ENCODE peak calls at places on chromosomes 5 and 9, in four cellular contexts. One of them, this sample, is unnamed.

GRCh38 chr5:92778261-92778660 is 802.8 kb downstream of the NR2F1-AS1 start:
- DNase-seq in K562: no peak
- DNase-seq in SK-N-SH: no peak
- DNase-seq in HepG2: no peak
- DNase-seq in this sample: no peak

GRCh38 chr5:9046756-9047481 is 499.0 kb downstream of the SEMA5A start:
- DNase-seq in K562: no peak
- DNase-seq in SK-N-SH: no peak
- DNase-seq in HepG2: no peak
- DNase-seq in this sample: no peak

GRCh38 chr5:91170266-91170665 is 212.9 kb downstream of the ARRDC3 start:
- DNase-seq in K562: no peak
- DNase-seq in SK-N-SH: no peak
- DNase-seq in HepG2: no peak
- DNase-seq in this sample: no peak

GRCh38 chr5:107594253-107595045 is 76.3 kb downstream of the EFNA5 start:
- DNase-seq in K562: no peak
- DNase-seq in SK-N-SH: no peak
- DNase-seq in HepG2: no peak
- DNase-seq in this sample: no peak

GRCh38 chr5:17803976-17804375 is 169.7 kb downstream of the TAF11L14 start:
- DNase-seq in K562: no peak
- DNase-seq in SK-N-SH: no peak
- DNase-seq in HepG2: no peak
- DNase-seq in this sample: no peak

GRCh38 chr5:96067251-96067650 is 105.6 kb upstream of the ELL2 start:
- DNase-seq in K562: no peak
- DNase-seq in SK-N-SH: no peak
- DNase-seq in HepG2: no peak
- DNase-seq in this sample: no peak

GRCh38 chr5:1666812-1667588 is 132.6 kb downstream of the MRPL36 start:
- DNase-seq in K562: peak
- DNase-seq in SK-N-SH: peak
- DNase-seq in HepG2: no peak
- DNase-seq in this sample: peak

GRCh38 chr5:15421798-15422456 is 78.1 kb upstream of the FBXL7 start:
- DNase-seq in K562: no peak
- DNase-seq in SK-N-SH: no peak
- DNase-seq in HepG2: no peak
- DNase-seq in this sample: no peak

GRCh38 chr5:73370076-73370475 is 78.5 kb downstream of the FOXD1 start:
- DNase-seq in K562: no peak
- DNase-seq in SK-N-SH: no peak
- DNase-seq in HepG2: no peak
- DNase-seq in this sample: no peak

GRCh38 chr9:78296208-78296892 is 575 bp upstream of the PSAT1 start:
- DNase-seq in K562: no peak
- DNase-seq in SK-N-SH: peak
- DNase-seq in HepG2: peak
- DNase-seq in this sample: peak

GRCh38 chr9:93697352-93698139 is 121.2 kb downstream of the PHF2 start:
- DNase-seq in K562: no peak
- DNase-seq in SK-N-SH: no peak
- DNase-seq in HepG2: no peak
- DNase-seq in this sample: no peak

GRCh38 chr5:71757590-71758543 is 38.8 kb downstream of the CARTPT start:
- DNase-seq in K562: peak
- DNase-seq in SK-N-SH: peak
- DNase-seq in HepG2: peak
- DNase-seq in this sample: peak

GRCh38 chr5:153490124-153491085 is at the start of gene GRIA1:
- DNase-seq in K562: no peak
- DNase-seq in SK-N-SH: peak
- DNase-seq in HepG2: no peak
- DNase-seq in this sample: peak

GRCh38 chr5:133848306-133848924 is 120.0 kb downstream of the C5orf15 start:
- DNase-seq in K562: no peak
- DNase-seq in SK-N-SH: no peak
- DNase-seq in HepG2: peak
- DNase-seq in this sample: no peak

GRCh38 chr5:172769324-172769597 is 1.7 kb downstream of the DUSP1 start:
- DNase-seq in K562: no peak
- DNase-seq in SK-N-SH: no peak
- DNase-seq in HepG2: no peak
- DNase-seq in this sample: no peak

GRCh38 chr5:180668835-180669596 is 19.6 kb upstream of the FLT4 start:
- DNase-seq in K562: no peak
- DNase-seq in SK-N-SH: no peak
- DNase-seq in HepG2: peak
- DNase-seq in this sample: no peak

GRCh38 chr5:178389796-178390195 is 157.2 kb upstream of the PHYKPL start:
- DNase-seq in K562: no peak
- DNase-seq in SK-N-SH: no peak
- DNase-seq in HepG2: no peak
- DNase-seq in this sample: no peak

GRCh38 chr9:99038396-99038795 is 66.5 kb upstream of the TGFBR1 start:
- DNase-seq in K562: no peak
- DNase-seq in SK-N-SH: no peak
- DNase-seq in HepG2: no peak
- DNase-seq in this sample: no peak

GRCh38 chr9:137299938-137300337 is 2.1 kb downstream of the NRARP start:
- DNase-seq in K562: no peak
- DNase-seq in SK-N-SH: no peak
- DNase-seq in HepG2: no peak
- DNase-seq in this sample: peak

GRCh38 chr9:135023389-135023788 is 64.1 kb upstream of the OLFM1 start:
- DNase-seq in K562: no peak
- DNase-seq in SK-N-SH: peak
- DNase-seq in HepG2: no peak
- DNase-seq in this sample: no peak

GRCh38 chr9:128101231-128101641 is 26.3 kb downstream of the PTGES2 start:
- DNase-seq in K562: no peak
- DNase-seq in SK-N-SH: no peak
- DNase-seq in HepG2: peak
- DNase-seq in this sample: no peak

GRCh38 chr5:16690243-16690839 is 73.5 kb upstream of the RETREG1 start:
- DNase-seq in K562: peak
- DNase-seq in SK-N-SH: peak
- DNase-seq in HepG2: peak
- DNase-seq in this sample: peak

GRCh38 chr9:130305381-130305780 is 39.8 kb downstream of the HMCN2 start:
- DNase-seq in K562: no peak
- DNase-seq in SK-N-SH: no peak
- DNase-seq in HepG2: no peak
- DNase-seq in this sample: no peak

GRCh38 chr9:111413996-111414395 is 70.2 kb downstream of the ECPAS start:
- DNase-seq in K562: no peak
- DNase-seq in SK-N-SH: no peak
- DNase-seq in HepG2: no peak
- DNase-seq in this sample: no peak

DNA sequence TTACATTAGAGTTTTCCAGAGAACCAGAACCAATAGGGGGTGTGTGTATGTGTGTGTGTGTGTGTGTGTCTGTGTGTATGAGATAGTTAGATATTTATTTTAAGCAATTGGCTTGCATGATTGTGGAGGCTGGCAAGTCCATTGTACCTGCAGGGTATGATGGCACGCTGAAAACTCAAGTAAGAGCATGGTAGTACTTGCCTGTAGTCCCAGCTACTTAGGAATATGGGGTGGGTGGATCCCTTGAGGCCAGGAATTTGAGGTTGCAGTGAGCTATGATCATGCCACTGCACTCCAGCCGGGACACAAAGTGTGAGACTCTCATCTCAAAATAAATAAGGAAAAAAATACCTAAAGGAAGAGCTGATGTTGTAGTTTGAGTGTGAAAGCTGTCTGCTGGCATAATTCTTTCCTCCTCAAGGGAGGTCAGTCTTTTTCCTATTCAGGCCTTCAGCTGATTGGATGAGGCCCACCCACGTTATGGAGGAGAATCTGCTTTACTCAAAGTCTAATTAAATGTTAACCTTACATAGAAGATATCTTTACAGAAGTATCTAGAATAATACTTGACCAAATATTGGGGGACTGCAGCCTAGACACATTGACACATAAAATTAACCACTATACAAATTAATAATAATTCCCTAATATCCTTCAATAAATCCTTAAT is 107.6 kb downstream of the FGF1 start:
- DNase-seq in K562: no peak
- DNase-seq in SK-N-SH: no peak
- DNase-seq in HepG2: no peak
- DNase-seq in this sample: no peak
- TF ChIP-seq FOXJ3 in K562: no peak
- TF ChIP-seq FOXJ3 in SK-N-SH: no peak
- TF ChIP-seq FOXJ3 in HepG2: no peak
- TF ChIP-seq FOXJ3 in this sample: no peak

GRCh38 chr9:104093162-104093561 is 947 bp upstream of the SMC2 start:
- DNase-seq in K562: no peak
- DNase-seq in SK-N-SH: peak
- DNase-seq in HepG2: no peak
- DNase-seq in this sample: no peak

GRCh38 chr9:104092192-104092591 is 1.9 kb upstream of the SMC2 start:
- DNase-seq in K562: no peak
- DNase-seq in SK-N-SH: no peak
- DNase-seq in HepG2: no peak
- DNase-seq in this sample: no peak

GRCh38 chr9:104090578-104090977 is 3.5 kb upstream of the SMC2 start:
- DNase-seq in K562: no peak
- DNase-seq in SK-N-SH: no peak
- DNase-seq in HepG2: no peak
- DNase-seq in this sample: no peak

GRCh38 chr9:104091708-104092107 is 2.4 kb upstream of the SMC2 start:
- DNase-seq in K562: no peak
- DNase-seq in SK-N-SH: no peak
- DNase-seq in HepG2: peak
- DNase-seq in this sample: no peak

GRCh38 chr9:104091028-104091590 is 3.0 kb upstream of the SMC2 start:
- DNase-seq in K562: no peak
- DNase-seq in SK-N-SH: no peak
- DNase-seq in HepG2: no peak
- DNase-seq in this sample: no peak
- TF ChIP-seq FOXJ3 in K562: no peak
- TF ChIP-seq FOXJ3 in SK-N-SH: no peak
- TF ChIP-seq FOXJ3 in HepG2: no peak
- TF ChIP-seq FOXJ3 in this sample: no peak

GRCh38 chr9:126965541-126966428 is 51.2 kb downstream of the RALGPS1 start:
- DNase-seq in K562: no peak
- DNase-seq in SK-N-SH: peak
- DNase-seq in HepG2: peak
- DNase-seq in this sample: peak
- TF ChIP-seq FOXJ3 in K562: no peak
- TF ChIP-seq FOXJ3 in SK-N-SH: no peak
- TF ChIP-seq FOXJ3 in HepG2: no peak
- TF ChIP-seq FOXJ3 in this sample: no peak

GRCh38 chr9:74935008-74935407 is 17.7 kb downstream of the C9orf40 start:
- DNase-seq in K562: no peak
- DNase-seq in SK-N-SH: peak
- DNase-seq in HepG2: no peak
- DNase-seq in this sample: no peak
- TF ChIP-seq FOXJ3 in K562: no peak
- TF ChIP-seq FOXJ3 in SK-N-SH: no peak
- TF ChIP-seq FOXJ3 in HepG2: no peak
- TF ChIP-seq FOXJ3 in this sample: no peak

This sample was measured in WTC11.